ENCODE peak calls at places on chromosomes 4 and X, in ten cellular contexts. S, T, C, R, Z, Y, N, F, O and G are unnamed samples.

GRCh38 chr4:168796362-168797106 is 213.5 kb downstream of the CBR4 start:
- DNase-seq in S (peak), T (no peak), C (no peak), R (peak), Z (no peak), Y (no peak), N (peak), F (no peak), O (peak), G (peak)

GRCh38 chrX:132740316-132741123 is 217.9 kb downstream of the HS6ST2 start:
- DNase-seq in S (no peak), T (peak), C (no peak), R (no peak), Z (no peak), Y (no peak), N (no peak), F (no peak), O (no peak), G (no peak)

GRCh38 chr4:175419120-175419774 is 392.8 kb downstream of the GPM6A start:
- DNase-seq in S (peak), T (no peak), C (no peak), R (no peak), Z (no peak), Y (no peak), N (peak), F (no peak), O (peak), G (peak)

GRCh38 chr4:109811707-109812106 is 3.9 kb upstream of the GAR1 start:
- DNase-seq in S (no peak), T (no peak), C (no peak), R (no peak), Z (no peak), Y (no peak), N (no peak), F (no peak), O (no peak), G (no peak)

GRCh38 chrX:15204130-15204751 is 65.6 kb downstream of the ASB9 start:
- DNase-seq in S (no peak), T (no peak), C (no peak), R (no peak), Z (no peak), Y (no peak), N (no peak), F (no peak), O (no peak), G (no peak)

GRCh38 chrX:131821945-131822622 is 201.0 kb upstream of the STK26 start:
- DNase-seq in S (no peak), T (no peak), C (peak), R (no peak), Z (peak), Y (peak), N (peak), F (no peak), O (peak), G (no peak)

GRCh38 chr4:3313556-3314228 is 20.9 kb downstream of the RGS12 start:
- DNase-seq in S (no peak), T (peak), C (no peak), R (no peak), Z (peak), Y (no peak), N (no peak), F (peak), O (no peak), G (no peak)

GRCh38 chr4:119774840-119775239 is 146.2 kb upstream of the PDE5A start:
- DNase-seq in S (no peak), T (no peak), C (no peak), R (no peak), Z (no peak), Y (no peak), N (no peak), F (no peak), O (no peak), G (no peak)

GRCh38 chr4:152202415-152202814 is 333.5 kb downstream of the FBXW7 start:
- DNase-seq in S (no peak), T (no peak), C (no peak), R (no peak), Z (no peak), Y (no peak), N (no peak), F (no peak), O (no peak), G (no peak)

GRCh38 chrX:29071525-29071924 is 484.3 kb downstream of the IL1RAPL1 start:
- DNase-seq in S (no peak), T (no peak), C (no peak), R (peak), Z (no peak), Y (no peak), N (peak), F (no peak), O (no peak), G (no peak)

GRCh38 chrX:13090261-13091110 is 46.1 kb upstream of the FAM9C start:
- DNase-seq in S (no peak), T (peak), C (no peak), R (no peak), Z (no peak), Y (no peak), N (no peak), F (no peak), O (peak), G (no peak)

GRCh38 chr4:7800996-7801395 is 138.7 kb downstream of the AFAP1 start:
- DNase-seq in S (no peak), T (no peak), C (no peak), R (no peak), Z (no peak), Y (no peak), N (no peak), F (no peak), O (no peak), G (no peak)

GRCh38 chr4:53088132-53088531 is 226.0 kb downstream of the RASL11B start:
- DNase-seq in S (no peak), T (no peak), C (no peak), R (no peak), Z (no peak), Y (no peak), N (no peak), F (no peak), O (no peak), G (no peak)

GRCh38 chr4:144734522-144734921 is 88.6 kb downstream of the HHIP start:
- DNase-seq in S (peak), T (no peak), C (no peak), R (peak), Z (no peak), Y (no peak), N (peak), F (no peak), O (peak), G (peak)

GRCh38 chrX:20488473-20488872 is 221.8 kb upstream of the RPS6KA3 start:
- DNase-seq in S (no peak), T (no peak), C (no peak), R (no peak), Z (no peak), Y (no peak), N (no peak), F (no peak), O (no peak), G (no peak)

GRCh38 chrX:18875256-18875878 is 108.5 kb downstream of the PHKA2 start:
- DNase-seq in S (no peak), T (no peak), C (no peak), R (no peak), Z (peak), Y (no peak), N (no peak), F (no peak), O (no peak), G (no peak)

GRCh38 chr4:99645036-99645435 is 12.6 kb downstream of the C4orf54 start:
- DNase-seq in S (no peak), T (no peak), C (no peak), R (no peak), Z (no peak), Y (no peak), N (no peak), F (no peak), O (no peak), G (no peak)

GRCh38 chrX:138996268-138996667 is 284.8 kb upstream of the FGF13 start:
- DNase-seq in S (no peak), T (no peak), C (no peak), R (no peak), Z (no peak), Y (no peak), N (no peak), F (no peak), O (no peak), G (no peak)

GRCh38 chr4:53583513-53583912 is 7.8 kb downstream of the LNX1 start:
- DNase-seq in S (no peak), T (no peak), C (no peak), R (no peak), Z (no peak), Y (no peak), N (no peak), F (no peak), O (no peak), G (no peak)

GRCh38 chrX:39950035-39950688 is 147.6 kb downstream of the BCOR start:
- DNase-seq in S (peak), T (peak), C (no peak), R (no peak), Z (no peak), Y (no peak), N (no peak), F (no peak), O (peak), G (no peak)

GRCh38 chr4:150046728-150047217 is 31.5 kb upstream of the DCLK2 start:
- DNase-seq in S (no peak), T (no peak), C (no peak), R (no peak), Z (no peak), Y (no peak), N (no peak), F (no peak), O (no peak), G (no peak)

GRCh38 chr4:5710065-5710961 is 688 bp upstream of the EVC start:
- DNase-seq in S (no peak), T (no peak), C (no peak), R (no peak), Z (no peak), Y (no peak), N (peak), F (no peak), O (peak), G (no peak)

GRCh38 chr4:5708171-5708828 is at the start of gene EVC2:
- DNase-seq in S (no peak), T (peak), C (no peak), R (no peak), Z (peak), Y (peak), N (peak), F (peak), O (peak), G (peak)

GRCh38 chr4:5707366-5708133 is 809 bp downstream of the EVC2 start:
- DNase-seq in S (no peak), T (no peak), C (no peak), R (no peak), Z (no peak), Y (no peak), N (no peak), F (no peak), O (no peak), G (no peak)

GRCh38 chr4:5710962-5711478 is at the start of gene EVC:
- DNase-seq in S (peak), T (peak), C (peak), R (peak), Z (peak), Y (peak), N (peak), F (peak), O (peak), G (peak)

DNA sequence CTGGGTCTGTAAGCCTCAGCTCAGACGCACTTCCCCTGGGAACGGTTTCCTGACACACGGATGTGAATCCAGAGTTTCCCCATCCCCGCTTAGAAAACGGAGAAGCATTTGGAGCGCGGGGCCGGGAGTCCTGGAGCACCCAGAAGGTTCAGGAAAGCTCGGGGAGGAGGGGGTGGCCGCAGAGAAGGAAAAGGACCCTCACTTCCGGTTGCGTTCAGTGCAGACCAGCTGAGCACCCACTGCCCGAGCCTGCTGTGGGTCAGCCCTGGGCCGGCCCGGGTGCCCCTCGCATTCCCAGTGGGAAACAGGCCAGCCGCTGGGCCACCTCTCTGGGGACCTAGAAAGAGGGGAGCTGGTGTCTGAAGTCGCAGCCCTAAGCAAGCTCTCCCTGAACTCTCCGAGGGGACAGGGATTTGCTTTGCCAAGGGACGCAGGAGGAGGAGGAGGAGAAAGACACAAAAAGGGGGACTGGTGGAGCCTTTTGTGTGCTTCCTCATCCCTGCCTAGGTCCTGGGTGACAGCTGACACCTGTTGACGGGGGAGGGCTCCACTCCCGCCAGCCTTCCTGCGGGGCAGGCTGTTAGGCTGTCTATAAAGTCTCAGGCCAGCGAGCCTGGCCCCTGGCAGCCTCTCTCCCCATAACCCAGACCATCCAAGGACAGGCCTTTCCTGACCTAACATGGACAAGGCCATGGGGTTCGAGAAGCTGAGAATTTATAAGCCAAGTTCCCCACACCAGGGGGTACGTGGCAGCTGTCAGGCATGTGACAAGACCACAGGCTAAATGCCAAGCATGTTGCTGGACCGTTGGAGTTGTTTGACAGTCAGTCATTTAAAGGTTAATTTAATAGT is 696 bp upstream of the EVC2 start:
- DNase-seq in S (no peak), T (no peak), C (no peak), R (no peak), Z (no peak), Y (no peak), N (no peak), F (no peak), O (no peak), G (peak)
- H3K4me3 ChIP-seq in S (peak), T (no peak), C (peak), R (peak), Z (peak), Y (no peak), N (peak), F (peak), O (peak), G (peak)

DNA sequence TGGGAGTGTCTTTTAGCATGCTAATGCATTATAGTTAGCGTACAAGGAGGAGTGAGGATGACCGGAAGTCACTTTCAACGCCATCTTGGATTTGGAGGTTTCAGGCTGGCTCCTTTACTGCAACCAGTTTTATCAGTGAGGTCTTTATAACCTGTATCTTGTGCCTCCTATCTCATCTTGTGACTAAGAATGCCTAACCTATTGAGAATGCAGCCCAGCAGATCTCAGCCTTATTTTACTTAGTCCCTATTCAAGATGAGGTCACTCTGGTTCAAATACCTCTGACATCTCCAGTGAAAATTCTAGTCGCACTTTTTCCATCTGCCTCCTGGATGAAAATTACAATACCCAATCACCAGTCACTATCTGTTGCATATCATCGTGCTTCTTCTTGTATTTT is 15.3 kb upstream of the TDO2 start:
- DNase-seq in S (no peak), T (no peak), C (no peak), R (no peak), Z (no peak), Y (no peak), N (no peak), F (no peak), O (peak), G (no peak)
- H3K4me3 ChIP-seq in S (no peak), T (no peak), C (no peak), R (no peak), Z (no peak), Y (no peak), N (no peak), F (no peak), O (no peak), G (no peak)

GRCh38 chr4:140049924-140050681 is 103.9 kb downstream of the MAML3 start:
- DNase-seq in S (no peak), T (no peak), C (no peak), R (no peak), Z (no peak), Y (no peak), N (peak), F (no peak), O (peak), G (no peak)
- H3K4me3 ChIP-seq in S (no peak), T (no peak), C (peak), R (no peak), Z (peak), Y (no peak), N (peak), F (no peak), O (no peak), G (no peak)

GRCh38 chr4:75904086-75904485 is 1.8 kb upstream of the PPEF2 start:
- DNase-seq in S (no peak), T (no peak), C (no peak), R (no peak), Z (no peak), Y (no peak), N (no peak), F (no peak), O (no peak), G (no peak)

GRCh38 chr4:75908555-75908954 is 6.3 kb upstream of the PPEF2 start:
- DNase-seq in S (no peak), T (no peak), C (no peak), R (no peak), Z (no peak), Y (no peak), N (no peak), F (no peak), O (no peak), G (no peak)

GRCh38 chr4:75912968-75913367 is 10.7 kb upstream of the PPEF2 start:
- DNase-seq in S (no peak), T (no peak), C (no peak), R (no peak), Z (no peak), Y (no peak), N (no peak), F (no peak), O (no peak), G (no peak)

GRCh38 chr4:75907956-75908355 is 5.7 kb upstream of the PPEF2 start:
- DNase-seq in S (no peak), T (no peak), C (no peak), R (no peak), Z (no peak), Y (no peak), N (no peak), F (no peak), O (no peak), G (no peak)

DNA sequence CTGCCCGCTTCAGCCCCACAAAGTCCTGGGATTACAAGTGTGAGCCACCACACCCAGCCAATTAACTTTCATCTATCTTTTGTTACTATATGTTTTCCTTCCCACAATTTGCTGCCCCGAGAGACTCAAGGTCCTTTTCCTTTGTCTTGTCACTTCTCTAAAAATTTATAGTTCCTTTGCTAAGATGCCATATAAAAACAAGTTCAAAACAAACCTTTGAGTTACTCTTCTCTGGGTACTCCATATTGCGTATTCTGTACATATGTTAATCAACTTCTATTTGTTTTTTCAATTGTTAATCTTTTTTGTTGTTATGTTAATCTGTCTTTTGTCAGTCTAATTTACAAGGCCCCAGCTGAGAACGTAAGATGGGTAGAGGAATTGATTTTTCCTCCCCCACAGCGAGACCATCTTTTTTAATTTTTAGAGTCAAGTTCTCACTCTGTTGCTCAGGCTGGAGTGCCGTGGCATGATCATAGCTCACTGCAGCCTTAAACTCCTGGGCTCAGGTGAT is 7.1 kb upstream of the PPEF2 start:
- DNase-seq in S (no peak), T (no peak), C (no peak), R (no peak), Z (no peak), Y (no peak), N (no peak), F (no peak), O (no peak), G (no peak)
- H3K4me3 ChIP-seq in S (no peak), T (no peak), C (no peak), R (no peak), Z (no peak), Y (no peak), N (no peak), F (no peak), O (no peak), G (no peak)

GRCh38 chr4:75726577-75726976 is 2.2 kb downstream of the USO1 start:
- DNase-seq in S (no peak), T (no peak), C (no peak), R (no peak), Z (no peak), Y (no peak), N (peak), F (no peak), O (peak), G (no peak)

GRCh38 chr4:75729836-75730235 is 5.5 kb downstream of the USO1 start:
- DNase-seq in S (no peak), T (no peak), C (no peak), R (no peak), Z (no peak), Y (no peak), N (no peak), F (no peak), O (no peak), G (no peak)

GRCh38 chr4:75724867-75725724 is 719 bp downstream of the USO1 start:
- DNase-seq in S (peak), T (peak), C (peak), R (no peak), Z (peak), Y (peak), N (peak), F (peak), O (peak), G (peak)

GRCh38 chr4:75724066-75724866 is at the start of gene USO1:
- DNase-seq in S (peak), T (peak), C (peak), R (peak), Z (peak), Y (peak), N (peak), F (peak), O (peak), G (peak)

GRCh38 chr4:75727073-75727472 is 2.7 kb downstream of the USO1 start:
- DNase-seq in S (no peak), T (no peak), C (no peak), R (no peak), Z (no peak), Y (no peak), N (no peak), F (no peak), O (peak), G (no peak)
- H3K4me3 ChIP-seq in S (no peak), T (no peak), C (peak), R (peak), Z (peak), Y (no peak), N (peak), F (peak), O (no peak), G (peak)